ENCODE peak calls at places on chromosome 9, in seven cellular contexts. R is progenitor cell of endocrine pancreas, B is A549, Y is GM10248, X is dorsolateral prefrontal cortex, A is endothelial cell of umbilical vein, L is fibroblast of villous mesenchyme. I is an unnamed sample.

GRCh38 chr9:125506045-125506444 is 201.0 kb downstream of the MAPKAP1 start:
- DNase-seq in R (no peak), B (no peak), Y (no peak), X (no peak), A (no peak), L (no peak), I (no peak)

GRCh38 chr9:21454149-21454548 is 13.9 kb downstream of the IFNA1 start:
- DNase-seq in R (no peak), B (no peak), Y (no peak), X (no peak), A (peak; percentile 7), L (peak; percentile 61), I (no peak)

GRCh38 chr9:129910628-129911567 is 75.6 kb downstream of the USP20 start:
- DNase-seq in R (no peak), B (peak; percentile 90), Y (no peak), X (no peak), A (peak; percentile 91), L (peak; percentile 100), I (no peak)

GRCh38 chr9:128912270-128912853 is 8.4 kb upstream of the PHYHD1 start:
- DNase-seq in R (no peak), B (peak; percentile 93), Y (no peak), X (no peak), A (peak; percentile 82), L (peak; percentile 55), I (no peak)

GRCh38 chr9:95874989-95875304 is 544 bp upstream of the ERCC6L2 start:
- DNase-seq in R (no peak), B (peak; percentile 52), Y (peak; percentile 45), X (peak; percentile 49), A (no peak), L (no peak), I (peak; percentile 33)

GRCh38 chr9:4590430-4591122 is 71.5 kb upstream of the PLPP6 start:
- DNase-seq in R (no peak), B (no peak), Y (no peak), X (no peak), A (no peak), L (peak; percentile 53), I (no peak)

GRCh38 chr9:93108301-93109041 is 12.5 kb downstream of the CARD19 start:
- DNase-seq in R (no peak), B (no peak), Y (no peak), X (peak; percentile 39), A (no peak), L (no peak), I (no peak)

GRCh38 chr9:128786681-128787582 is at the start of gene TBC1D13:
- DNase-seq in R (peak; percentile 75), B (peak; percentile 88), Y (peak; percentile 94), X (peak; percentile 93), A (peak; percentile 82), L (peak; percentile 86), I (peak; percentile 98)

GRCh38 chr9:18890372-18890771 is 142.6 kb downstream of the SAXO1 start:
- DNase-seq in R (no peak), B (no peak), Y (peak; percentile 24), X (no peak), A (peak; percentile 16), L (peak; percentile 29), I (no peak)

GRCh38 chr9:120441446-120442279 is 138.3 kb downstream of the CDK5RAP2 start:
- DNase-seq in R (no peak), B (no peak), Y (no peak), X (no peak), A (no peak), L (peak; percentile 84), I (no peak)

GRCh38 chr9:88536951-88537742 is 2.2 kb downstream of the NXNL2 start:
- DNase-seq in R (no peak), B (peak; percentile 29), Y (no peak), X (no peak), A (no peak), L (peak; percentile 73), I (no peak)

GRCh38 chr9:27967236-27967635 is 394.0 kb upstream of the C9orf72 start:
- DNase-seq in R (no peak), B (no peak), Y (no peak), X (no peak), A (no peak), L (no peak), I (no peak)

GRCh38 chr9:110028281-110029075 is 179.5 kb downstream of the C9orf152 start:
- DNase-seq in R (no peak), B (no peak), Y (no peak), X (no peak), A (peak; percentile 63), L (peak; percentile 50), I (no peak)

GRCh38 chr9:5554254-5554653 is 43.9 kb downstream of the PDCD1LG2 start:
- DNase-seq in R (no peak), B (no peak), Y (peak; percentile 33), X (no peak), A (no peak), L (no peak), I (peak; percentile 56)

GRCh38 chr9:131635912-131636311 is 90.6 kb downstream of the PRRT1B start:
- DNase-seq in R (no peak), B (no peak), Y (no peak), X (no peak), A (no peak), L (no peak), I (no peak)

GRCh38 chr9:133540336-133541025 is 6.0 kb downstream of the ADAMTSL2 start:
- DNase-seq in R (no peak), B (no peak), Y (peak; percentile 58), X (no peak), A (no peak), L (no peak), I (no peak)
- TF ChIP-seq CTCF in R (no peak), B (no peak), Y (peak; percentile 22), X (no peak), A (no peak), L (no peak), I (no peak)

GRCh38 chr9:87492642-87493041 is 5.0 kb upstream of the DAPK1 start:
- DNase-seq in R (no peak), B (no peak), Y (no peak), X (no peak), A (no peak), L (no peak), I (no peak)
- TF ChIP-seq CTCF in R (no peak), B (no peak), Y (no peak), X (no peak), A (no peak), L (no peak), I (no peak)

DNA sequence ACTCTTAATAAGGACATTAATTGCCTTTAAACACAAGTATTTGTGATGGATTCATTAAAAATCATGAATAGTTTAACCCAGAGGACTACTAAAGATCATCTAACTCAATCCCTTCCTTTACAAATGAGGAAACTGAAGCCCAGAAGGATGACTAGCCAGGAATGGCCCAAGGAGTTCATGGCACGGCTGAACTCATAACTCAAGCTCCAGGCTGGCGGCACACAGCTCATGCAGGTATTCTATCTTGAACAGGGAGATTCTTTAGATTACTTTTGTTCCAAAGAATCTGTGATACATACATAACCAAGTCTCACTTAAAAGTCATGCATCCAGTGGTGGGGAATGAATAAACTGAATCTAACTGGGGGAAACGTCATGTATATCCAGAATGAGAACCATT is 495.5 kb downstream of the ACTL7B start:
- DNase-seq in R (no peak), B (no peak), Y (no peak), X (no peak), A (no peak), L (no peak), I (no peak)
- TF ChIP-seq CTCF in R (no peak), B (no peak), Y (no peak), X (no peak), A (no peak), L (no peak), I (no peak)

GRCh38 chr9:2621678-2622360 is at the start of gene VLDLR:
- DNase-seq in R (peak; percentile 34), B (peak; percentile 38), Y (peak; percentile 57), X (no peak), A (peak; percentile 24), L (no peak), I (peak; percentile 70)

GRCh38 chr9:2618289-2618688 is 3.3 kb upstream of the VLDLR start:
- DNase-seq in R (no peak), B (no peak), Y (no peak), X (no peak), A (no peak), L (no peak), I (no peak)

GRCh38 chr9:2622361-2623045 is 916 bp downstream of the VLDLR start:
- DNase-seq in R (peak; percentile 18), B (no peak), Y (peak; percentile 38), X (peak; percentile 71), A (peak; percentile 24), L (no peak), I (peak; percentile 57)

GRCh38 chr9:2623046-2623865 is 1.7 kb downstream of the VLDLR start:
- DNase-seq in R (peak; percentile 23), B (peak; percentile 89), Y (peak; percentile 22), X (peak; percentile 84), A (peak; percentile 35), L (peak; percentile 38), I (no peak)

GRCh38 chr9:2620876-2621677 is 510 bp upstream of the VLDLR start:
- DNase-seq in R (no peak), B (peak; percentile 81), Y (no peak), X (peak; percentile 83), A (peak; percentile 58), L (peak; percentile 79), I (peak; percentile 50)
- TF ChIP-seq CTCF in R (no peak), B (no peak), Y (no peak), X (no peak), A (no peak), L (no peak), I (no peak)

GRCh38 chr9:35072461-35073275 is at the start of gene VCP:
- DNase-seq in R (peak; percentile 97), B (peak; percentile 99), Y (peak; percentile 98), X (peak; percentile 100), A (peak; percentile 100), L (peak; percentile 100), I (peak; percentile 99)
- TF ChIP-seq CTCF in R (no peak), B (no peak), Y (peak; percentile 18), X (no peak), A (no peak), L (no peak), I (no peak)

DNA sequence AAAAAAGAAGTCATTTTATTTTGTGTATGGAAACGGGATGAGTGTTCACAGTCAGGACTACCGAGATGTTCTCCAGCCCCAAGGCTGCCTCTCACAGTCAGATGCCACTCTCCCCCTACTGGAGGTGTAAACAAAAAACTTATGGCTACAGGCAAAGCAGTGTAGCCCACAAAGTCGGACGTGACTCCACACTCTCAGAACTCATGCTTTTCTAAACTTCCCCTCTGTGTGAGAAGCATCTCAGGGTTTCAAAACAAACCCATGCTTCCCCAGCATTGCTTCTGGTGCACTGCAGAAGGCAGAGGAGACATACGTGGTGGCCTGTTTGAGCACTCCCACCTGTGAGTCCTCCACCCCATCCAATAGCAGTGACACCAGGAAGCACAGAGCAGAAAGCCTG is 580.3 kb downstream of the BNC2 start:
- DNase-seq in R (no peak), B (no peak), Y (no peak), X (no peak), A (no peak), L (no peak), I (no peak)
- TF ChIP-seq CTCF in R (no peak), B (no peak), Y (no peak), X (no peak), A (no peak), L (no peak), I (no peak)

I was measured in GM20000.